ENCODE peak calls at places on chromosomes 1 and 21, in nine cellular contexts. L, V, O, U, X, C, I, R and W are unnamed samples. For H3K36me3 and H3K4me1, the result is how much of the 10 kb centered on the place peaks cover.

GRCh38 chr1:42957880-42958487 is 684 bp downstream of the SLC2A1 start:
- DNase-seq in U (peak), I (peak), L (peak), C (peak), O (peak), X (peak), R (peak), V (peak), W (peak)

GRCh38 chr1:155463865-155464264 is 98.7 kb downstream of the ASH1L start:
- DNase-seq in C (no peak), O (no peak), X (no peak), V (no peak), I (no peak), L (no peak), U (no peak), R (peak), W (no peak)

GRCh38 chr1:232096751-232097150 is 470.2 kb downstream of the DISC1 start:
- DNase-seq in O (no peak), U (no peak), X (no peak), C (no peak), I (no peak), R (no peak), L (no peak), V (no peak), W (no peak)

GRCh38 chr1:208137144-208137682 is 107.0 kb downstream of the PLXNA2 start:
- DNase-seq in R (peak), I (no peak), L (no peak), O (no peak), C (no peak), U (no peak), X (no peak), V (no peak), W (no peak)

GRCh38 chr1:92191726-92192125 is 26.0 kb upstream of the C1orf146 start:
- DNase-seq in R (no peak), C (no peak), U (no peak), X (no peak), O (no peak), V (no peak), L (no peak), I (no peak), W (no peak)

GRCh38 chr1:229972600-229973296 is 94.3 kb upstream of the GALNT2 start:
- DNase-seq in R (no peak), C (no peak), O (no peak), X (no peak), I (no peak), U (no peak), V (no peak), L (no peak), W (no peak)

GRCh38 chr1:187244623-187245022 is 415.9 kb downstream of the PLA2G4A start:
- DNase-seq in U (no peak), X (no peak), R (peak), O (no peak), I (no peak), L (no peak), V (no peak), C (peak), W (no peak)

GRCh38 chr21:36654341-36654740 is 44.6 kb upstream of the SIM2 start:
- DNase-seq in O (no peak), C (no peak), U (no peak), L (no peak), R (no peak), X (no peak), V (no peak), I (no peak), W (no peak)

GRCh38 chr21:33196956-33197374 is 32.8 kb upstream of the IFNAR2 start:
- DNase-seq in I (peak), L (peak), X (peak), U (no peak), C (no peak), R (peak), V (peak), O (no peak), W (peak)

GRCh38 chr1:42162181-42162580 is 2.4 kb downstream of the GUCA2A start:
- DNase-seq in X (no peak), V (no peak), O (no peak), R (no peak), U (no peak), L (no peak), I (no peak), C (no peak), W (no peak)

GRCh38 chr1:41696381-41696780 is 211.9 kb upstream of the EDN2 start:
- DNase-seq in R (no peak), O (no peak), L (no peak), V (no peak), C (no peak), X (no peak), U (no peak), I (no peak), W (no peak)

GRCh38 chr1:241637604-241638003 is 2.6 kb downstream of the CHML start:
- DNase-seq in V (no peak), I (no peak), C (no peak), L (no peak), O (no peak), X (no peak), U (no peak), R (peak), W (no peak)

GRCh38 chr1:172431721-172432192 is 11.3 kb downstream of the C1orf105 start:
- DNase-seq in V (no peak), O (peak), U (peak), I (no peak), X (no peak), C (peak), R (no peak), L (peak), W (no peak)

GRCh38 chr1:35929730-35930592 is 944 bp upstream of the AGO3 start:
- DNase-seq in O (no peak), L (peak), U (no peak), C (no peak), R (peak), I (peak), X (peak), V (peak), W (peak)

GRCh38 chr1:17276568-17276967 is 27.7 kb downstream of the PADI3 start:
- DNase-seq in O (no peak), R (peak), I (no peak), U (peak), C (peak), V (no peak), L (no peak), X (no peak), W (no peak)

GRCh38 chr1:182913401-182913800 is 39.6 kb downstream of the SHCBP1L start:
- DNase-seq in R (no peak), I (no peak), U (no peak), X (no peak), O (no peak), V (no peak), C (no peak), L (no peak), W (no peak)

GRCh38 chr1:243474384-243474851 is 218.6 kb downstream of the SDCCAG8 start:
- DNase-seq in V (no peak), L (no peak), C (no peak), O (no peak), X (no peak), R (no peak), I (no peak), U (peak), W (no peak)

GRCh38 chr1:198892065-198892464 is 253.2 kb downstream of the PTPRC start:
- DNase-seq in I (no peak), O (no peak), R (peak), C (no peak), V (no peak), L (no peak), X (no peak), U (no peak), W (peak)

GRCh38 chr1:191498318-191498717 is 659.9 kb upstream of the RGS18 start:
- DNase-seq in O (no peak), C (no peak), V (no peak), U (no peak), R (peak), X (no peak), I (no peak), L (no peak), W (no peak)

GRCh38 chr1:156947127-156947526 is 26.7 kb downstream of the LRRC71 start:
- DNase-seq in I (no peak), V (no peak), O (no peak), U (no peak), L (no peak), X (no peak), R (no peak), C (no peak), W (no peak)
- H3K36me3 ChIP-seq in I (half or more), V (under half), O (under half), U (under half), L (under half), X (half or more), R (under half), C (under half), W (half or more)

GRCh38 chr1:154348429-154349076 is 23.2 kb downstream of the ATP8B2 start:
- DNase-seq in X (no peak), U (no peak), C (no peak), R (no peak), O (no peak), L (no peak), I (no peak), V (no peak), W (peak)
- TF ChIP-seq CTCF in X (no peak), U (no peak), C (no peak), R (peak), O (no peak), L (no peak), I (no peak), V (no peak), W (peak)

DNA sequence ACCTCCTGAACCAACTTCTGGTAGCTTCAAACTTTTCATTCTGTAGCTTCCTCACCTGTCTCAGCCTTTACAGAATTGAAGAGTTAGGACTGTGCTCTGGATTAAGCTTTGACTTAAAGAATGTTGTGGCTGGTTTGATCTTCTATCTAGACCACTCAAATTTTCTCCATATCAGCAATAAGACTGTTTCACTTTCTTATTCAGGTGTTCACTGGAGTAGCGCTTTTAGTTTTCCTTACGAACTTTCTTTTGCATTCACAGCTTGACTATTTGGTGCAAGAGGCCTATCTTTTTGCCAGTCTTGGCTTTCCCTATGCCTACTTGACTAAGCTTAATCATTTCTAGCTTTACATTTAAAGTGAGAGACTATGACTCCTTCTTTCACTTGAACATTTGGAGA is 31.5 kb downstream of the FGGY start:
- DNase-seq in R (no peak), L (no peak), U (no peak), X (no peak), C (no peak), V (no peak), I (no peak), O (no peak), W (no peak)
- H3K4me1 ChIP-seq in R (under half), L (under half), U (under half), X (under half), C (under half), V (under half), I (under half), O (under half), W (under half)

GRCh38 chr1:145689922-145690321 is 17.2 kb downstream of the PDZK1 start:
- DNase-seq in I (no peak), X (no peak), U (no peak), R (peak), V (no peak), C (no peak), O (no peak), L (no peak), W (no peak)

GRCh38 chr1:145695781-145696629 is 11.2 kb downstream of the PDZK1 start:
- DNase-seq in L (no peak), X (no peak), C (no peak), I (no peak), U (no peak), O (no peak), R (no peak), V (no peak), W (no peak)

GRCh38 chr1:145696630-145696960 is 10.6 kb downstream of the PDZK1 start:
- DNase-seq in X (no peak), L (no peak), U (no peak), R (no peak), O (no peak), V (no peak), C (no peak), I (no peak), W (no peak)

GRCh38 chr1:145690587-145691558 is 16.3 kb downstream of the PDZK1 start:
- DNase-seq in V (no peak), I (no peak), X (no peak), L (no peak), O (no peak), R (peak), C (no peak), U (no peak), W (no peak)

GRCh38 chr1:145692785-145693443 is 14.3 kb downstream of the PDZK1 start:
- DNase-seq in R (no peak), I (no peak), O (no peak), C (no peak), V (no peak), U (no peak), X (no peak), L (no peak), W (no peak)
- H3K36me3 ChIP-seq in R (under half), I (under half), O (under half), C (under half), V (under half), U (under half), X (under half), L (under half), W (under half)

GRCh38 chr1:29504266-29504665 is 267.9 kb downstream of the PTPRU start:
- DNase-seq in C (no peak), L (no peak), R (peak), O (no peak), I (no peak), X (no peak), V (no peak), U (no peak), W (no peak)
- TF ChIP-seq CTCF in C (no peak), L (no peak), R (no peak), O (no peak), I (no peak), X (no peak), V (no peak), U (no peak), W (no peak)

GRCh38 chr1:205444931-205445652 is 10.8 kb downstream of the BLACAT1 start:
- DNase-seq in I (no peak), O (no peak), L (no peak), X (no peak), C (no peak), R (peak), V (peak), U (no peak), W (no peak)

GRCh38 chr1:205444300-205444930 is 11.4 kb downstream of the BLACAT1 start:
- DNase-seq in O (no peak), U (no peak), I (no peak), R (peak), X (no peak), L (no peak), V (no peak), C (no peak), W (no peak)

GRCh38 chr1:205445653-205445955 is 10.2 kb downstream of the BLACAT1 start:
- DNase-seq in L (no peak), X (no peak), I (no peak), U (no peak), V (no peak), C (no peak), R (no peak), O (no peak), W (no peak)

GRCh38 chr1:205442051-205442721 is 13.7 kb downstream of the BLACAT1 start:
- DNase-seq in L (no peak), O (no peak), C (no peak), X (no peak), R (no peak), V (no peak), U (no peak), I (no peak), W (no peak)

GRCh38 chr1:205443585-205444299 is 12.1 kb downstream of the BLACAT1 start:
- DNase-seq in X (no peak), L (no peak), R (no peak), O (no peak), C (no peak), I (no peak), V (no peak), U (no peak), W (no peak)
- H3K4me1 ChIP-seq in X (half or more), L (under half), R (under half), O (under half), C (under half), I (under half), V (half or more), U (half or more), W (under half)